ENCODE peak calls at places on chromosomes 6 and 20, in ten cellular contexts. Z, G, I, E, J, W, Y, C, N and M are unnamed samples.

GRCh38 chr6:63236398-63236817 is 25.1 kb downstream of the FKBP1C start:
- DNase-seq in Z (no peak), G (no peak), I (no peak), E (no peak), J (no peak), W (no peak), Y (no peak), C (no peak), N (no peak), M (no peak)

GRCh38 chr6:107692351-107692750 is 131.8 kb downstream of the SCML4 start:
- DNase-seq in Z (peak; percentile 95), G (no peak), I (no peak), E (no peak), J (no peak), W (peak; percentile 42), Y (peak; percentile 92), C (peak; percentile 51), N (no peak), M (no peak)

GRCh38 chr20:60074276-60074675 is 116.1 kb downstream of the CDH26 start:
- DNase-seq in Z (no peak), G (no peak), I (no peak), E (no peak), J (no peak), W (no peak), Y (no peak), C (no peak), N (no peak), M (no peak)

GRCh38 chr20:19783966-19784401 is 25.9 kb downstream of the RIN2 start:
- DNase-seq in Z (peak; percentile 44), G (peak; percentile 46), I (no peak), E (no peak), J (peak; percentile 74), W (peak; percentile 87), Y (peak; percentile 82), C (peak; percentile 88), N (no peak), M (peak; percentile 72)

GRCh38 chr6:37244430-37245310 is 12.9 kb upstream of the TBC1D22B start:
- DNase-seq in Z (peak; percentile 99), G (no peak), I (no peak), E (no peak), J (peak; percentile 100), W (peak; percentile 100), Y (peak; percentile 100), C (peak; percentile 100), N (no peak), M (peak; percentile 100)

GRCh38 chr6:14428269-14428668 is 310.7 kb downstream of the CD83 start:
- DNase-seq in Z (no peak), G (no peak), I (no peak), E (no peak), J (no peak), W (no peak), Y (no peak), C (no peak), N (no peak), M (no peak)

GRCh38 chr6:134517145-134517658 is 199.3 kb upstream of the SGK1 start:
- DNase-seq in Z (peak; percentile 89), G (peak; percentile 22), I (no peak), E (no peak), J (peak; percentile 78), W (peak; percentile 83), Y (peak; percentile 79), C (peak; percentile 86), N (peak; percentile 50), M (peak; percentile 75)

GRCh38 chr6:40819182-40819834 is 219.7 kb downstream of the UNC5CL start:
- DNase-seq in Z (peak; percentile 15), G (no peak), I (no peak), E (no peak), J (no peak), W (no peak), Y (no peak), C (no peak), N (no peak), M (no peak)

GRCh38 chr6:149147191-149147590 is 170.3 kb upstream of the TAB2 start:
- DNase-seq in Z (peak; percentile 8), G (no peak), I (no peak), E (no peak), J (no peak), W (no peak), Y (no peak), C (no peak), N (no peak), M (no peak)

GRCh38 chr20:21862224-21862927 is 156.9 kb downstream of the PAX1 start:
- DNase-seq in Z (no peak), G (no peak), I (no peak), E (no peak), J (no peak), W (no peak), Y (no peak), C (no peak), N (peak; percentile 45), M (no peak)

GRCh38 chr20:32354592-32355416 is 3.3 kb upstream of the ASXL1 start:
- DNase-seq in Z (peak; percentile 81), G (no peak), I (no peak), E (no peak), J (peak; percentile 54), W (peak; percentile 66), Y (peak; percentile 76), C (peak; percentile 76), N (no peak), M (no peak)

GRCh38 chr6:126030045-126030444 is 43.7 kb downstream of the TRMT11 start:
- DNase-seq in Z (no peak), G (peak; percentile 9), I (no peak), E (no peak), J (no peak), W (peak; percentile 46), Y (peak; percentile 71), C (peak; percentile 49), N (no peak), M (no peak)

GRCh38 chr6:110493253-110493800 is 16.9 kb upstream of the SLC22A16 start:
- DNase-seq in Z (no peak), G (no peak), I (no peak), E (no peak), J (no peak), W (no peak), Y (no peak), C (no peak), N (no peak), M (no peak)

GRCh38 chr20:20212675-20213096 is 155.2 kb upstream of the INSM1 start:
- DNase-seq in Z (no peak), G (no peak), I (no peak), E (no peak), J (no peak), W (no peak), Y (no peak), C (no peak), N (peak; percentile 35), M (no peak)

GRCh38 chr20:23152308-23152892 is 66.3 kb upstream of the CD93 start:
- DNase-seq in Z (peak; percentile 97), G (no peak), I (no peak), E (no peak), J (no peak), W (peak; percentile 59), Y (peak; percentile 88), C (peak; percentile 72), N (no peak), M (peak; percentile 88)

GRCh38 chr6:5461365-5461764 is 200.1 kb downstream of the FARS2 start:
- DNase-seq in Z (no peak), G (no peak), I (no peak), E (no peak), J (no peak), W (no peak), Y (no peak), C (no peak), N (no peak), M (no peak)

DNA sequence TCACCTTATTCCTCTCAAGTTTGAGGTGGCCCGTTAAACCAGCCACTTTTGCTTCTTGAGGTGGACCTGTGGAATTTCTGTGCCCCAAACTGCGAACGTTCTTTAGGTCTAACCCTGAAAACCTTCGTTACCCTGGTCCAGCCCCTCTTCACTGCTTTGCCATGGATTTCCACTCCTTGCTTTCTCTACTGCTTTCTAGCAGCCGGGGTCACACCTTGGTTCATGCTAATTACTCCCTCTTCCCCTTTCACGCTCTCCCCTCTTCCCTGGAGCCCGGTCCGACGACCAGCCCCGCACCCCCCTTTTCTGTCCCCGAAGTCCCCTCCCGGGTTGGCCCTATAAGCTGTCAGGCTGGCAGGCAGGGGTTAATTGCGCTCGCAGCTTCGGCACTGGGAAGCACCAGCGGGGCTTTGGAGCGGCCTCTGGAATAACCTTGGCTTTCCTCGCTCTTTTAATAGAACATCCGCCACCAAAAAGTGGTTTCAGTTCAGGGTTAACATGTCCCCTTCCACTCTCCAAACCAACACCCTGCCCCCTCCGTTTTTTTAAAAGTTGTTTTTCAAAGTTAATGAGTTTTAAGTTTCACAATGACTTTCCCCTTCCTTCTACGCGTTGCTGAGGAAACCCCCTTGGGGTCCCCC is 1.4 kb upstream of the HIVEP1 start:
- DNase-seq in Z (peak; percentile 79), G (peak; percentile 65), I (peak; percentile 46), E (peak; percentile 73), J (no peak), W (no peak), Y (no peak), C (no peak), N (peak; percentile 79), M (no peak)
- H2AFZ ChIP-seq in Z (peak overlapping the region; percentile 63), G (peak overlapping the region; percentile 87), I (peak overlapping the region; percentile 43), E (peak overlapping the region; percentile 94), J (peak overlapping the region; percentile 85), W (peak overlapping the region; percentile 6), Y (peak overlapping the region; percentile 91), C (peak overlapping the region; percentile 61), N (no peak overlapping the region), M (peak overlapping the region; percentile 50)

GRCh38 chr6:168472363-168472762 is 31.4 kb downstream of the SMOC2 start:
- DNase-seq in Z (no peak), G (no peak), I (no peak), E (no peak), J (no peak), W (no peak), Y (no peak), C (no peak), N (no peak), M (no peak)
- H3K9ac ChIP-seq in Z (no peak overlapping the region), G (no peak overlapping the region), I (no peak overlapping the region), E (no peak overlapping the region), J (no peak overlapping the region), W (no peak overlapping the region), Y (no peak overlapping the region), C (no peak overlapping the region), N (no peak overlapping the region), M (no peak overlapping the region)

DNA sequence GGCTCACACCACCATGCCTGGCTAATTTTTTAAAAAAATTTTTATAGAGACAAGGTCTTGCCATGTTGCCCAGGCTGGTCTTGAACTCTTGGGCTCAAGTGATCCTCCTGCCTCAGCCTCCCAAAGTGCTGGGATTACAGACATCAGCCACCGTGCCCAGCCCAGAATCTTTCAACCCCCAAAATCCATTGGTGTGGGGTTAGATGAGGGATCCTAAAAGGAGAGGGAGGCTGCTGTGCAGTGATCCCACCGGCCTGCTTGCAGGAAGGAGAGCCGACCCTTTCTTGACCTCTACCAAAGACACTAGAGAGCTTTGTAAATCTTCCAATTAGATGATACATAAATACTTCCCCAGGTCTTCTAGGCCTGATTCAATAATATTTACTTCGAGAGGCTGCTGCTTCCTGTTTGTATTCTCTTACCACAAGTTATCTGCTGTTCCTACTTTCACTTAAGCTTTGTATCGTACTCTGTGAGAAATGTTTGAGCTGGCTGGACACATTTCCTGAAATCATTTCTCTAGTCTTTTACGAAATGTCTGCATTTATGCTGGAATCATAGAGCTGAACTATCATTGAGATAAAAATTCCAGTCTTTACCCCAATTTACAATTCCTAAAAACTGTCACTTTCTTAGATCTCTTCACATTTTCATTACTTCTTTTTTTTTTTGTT is 49.3 kb upstream of the IER3 start:
- DNase-seq in Z (peak; percentile 30), G (no peak), I (peak; percentile 40), E (no peak), J (no peak), W (peak; percentile 60), Y (peak; percentile 85), C (peak; percentile 62), N (no peak), M (peak; percentile 87)
- H2AFZ ChIP-seq in Z (peak overlapping the region; percentile 80), G (peak overlapping the region; percentile 37), I (no peak overlapping the region), E (peak overlapping the region; percentile 65), J (no peak overlapping the region), W (peak overlapping the region; percentile 38), Y (peak overlapping the region; percentile 82), C (peak overlapping the region; percentile 75), N (no peak overlapping the region), M (peak overlapping the region; percentile 96)

GRCh38 chr6:112249489-112249888 is 4.9 kb downstream of the LAMA4 start:
- DNase-seq in Z (peak; percentile 80), G (no peak), I (no peak), E (no peak), J (peak; percentile 14), W (peak; percentile 72), Y (peak; percentile 59), C (peak; percentile 79), N (no peak), M (peak; percentile 76)
- H3K9ac ChIP-seq in Z (peak overlapping the region; percentile 95), G (no peak overlapping the region), I (no peak overlapping the region), E (no peak overlapping the region), J (no peak overlapping the region), W (no peak overlapping the region), Y (no peak overlapping the region), C (no peak overlapping the region), N (no peak overlapping the region), M (peak overlapping the region; percentile 98)